ENCODE peak calls at places on chromosomes 12 and 14, in ten cellular contexts. U, Y, K, M, Q, W, N, Z, I and V are unnamed samples.

GRCh38 chr12:39605996-39606395 is 13.6 kb downstream of the ABCD2 start:
- DNase-seq in Q (no peak), Z (no peak), W (no peak), M (no peak), N (peak; percentile 4), K (no peak), Y (no peak), I (no peak), U (no peak), V (no peak)

GRCh38 chr14:100533647-100534485 is 53.4 kb downstream of the BEGAIN start:
- DNase-seq in Z (no peak), Y (no peak), K (peak; percentile 28), W (peak; percentile 2), I (peak; percentile 81), U (no peak), M (peak; percentile 20), Q (no peak), N (no peak), V (peak; percentile 4)

GRCh38 chr12:87140257-87140656 is 884.1 kb upstream of the MGAT4C start:
- DNase-seq in Y (no peak), Z (no peak), I (no peak), M (no peak), N (peak; percentile 62), Q (no peak), W (no peak), U (no peak), K (no peak), V (no peak)

GRCh38 chr12:12986775-12987332 is 13.2 kb downstream of the HEBP1 start:
- DNase-seq in N (no peak), M (no peak), Q (no peak), W (no peak), Z (no peak), K (no peak), I (no peak), U (no peak), Y (no peak), V (no peak)

GRCh38 chr12:49946086-49946485 is 4.5 kb upstream of the AQP2 start:
- DNase-seq in Q (no peak), Y (peak; percentile 57), Z (no peak), M (no peak), K (no peak), W (no peak), I (no peak), U (no peak), N (no peak), V (no peak)

GRCh38 chr12:57603758-57604453 is 718 bp upstream of the DTX3 start:
- DNase-seq in I (peak; percentile 47), K (no peak), U (no peak), Z (no peak), M (no peak), Q (no peak), N (peak; percentile 48), Y (peak; percentile 35), W (no peak), V (no peak)

GRCh38 chr12:132156145-132156709 is 12.0 kb downstream of the NOC4L start:
- DNase-seq in Y (no peak), U (no peak), I (no peak), Z (no peak), K (no peak), W (no peak), M (no peak), Q (no peak), N (no peak), V (no peak)

GRCh38 chr12:107492393-107493134 is 193.0 kb upstream of the PWP1 start:
- DNase-seq in K (no peak), I (no peak), W (no peak), Y (no peak), N (no peak), U (peak; percentile 55), Z (no peak), M (no peak), Q (no peak), V (no peak)

GRCh38 chr12:123431951-123432886 is 4.3 kb downstream of the RILPL2 start:
- DNase-seq in I (peak; percentile 25), K (no peak), Y (no peak), Q (no peak), N (peak; percentile 35), W (peak; percentile 37), M (no peak), U (no peak), Z (no peak), V (peak; percentile 22)

GRCh38 chr12:130714091-130714590 is 2.0 kb downstream of the RIMBP2 start:
- DNase-seq in Q (no peak), K (no peak), W (no peak), Z (peak; percentile 7), Y (peak; percentile 59), U (no peak), N (no peak), M (no peak), I (no peak), V (no peak)

GRCh38 chr12:94575645-94576393 is 74.5 kb downstream of the TMCC3 start:
- DNase-seq in I (no peak), N (no peak), Y (no peak), Q (no peak), Z (no peak), U (no peak), M (no peak), W (no peak), K (no peak), V (no peak)

GRCh38 chr12:122402264-122402663 is 20.2 kb downstream of the CLIP1 start:
- DNase-seq in W (no peak), Z (no peak), Q (no peak), U (no peak), Y (no peak), M (no peak), K (no peak), N (no peak), I (no peak), V (no peak)

GRCh38 chr12:57008113-57008687 is 1.9 kb upstream of the ZBTB39 start:
- DNase-seq in Q (no peak), N (peak; percentile 74), Z (no peak), M (no peak), Y (peak; percentile 58), U (no peak), I (no peak), W (no peak), K (no peak), V (no peak)

GRCh38 chr12:104823985-104824441 is 134.1 kb downstream of the SLC41A2 start:
- DNase-seq in Y (no peak), Z (no peak), Q (no peak), M (no peak), W (no peak), N (no peak), I (peak; percentile 17), U (no peak), K (peak; percentile 52), V (no peak)

GRCh38 chr12:48569946-48570345 is at the start of gene LALBA:
- DNase-seq in U (no peak), Y (no peak), K (no peak), Z (no peak), W (no peak), N (no peak), Q (no peak), I (no peak), M (no peak), V (no peak)

GRCh38 chr14:24315807-24316596 is 4.7 kb downstream of the LTB4R start:
- DNase-seq in M (no peak), W (no peak), Y (no peak), K (peak; percentile 31), I (no peak), N (no peak), U (no peak), Q (no peak), Z (peak; percentile 23), V (no peak)

GRCh38 chr12:12070674-12071661 is at the start of gene BCL2L14:
- DNase-seq in M (peak; percentile 58), K (no peak), Q (no peak), W (no peak), U (no peak), Y (no peak), Z (no peak), I (peak; percentile 47), N (peak; percentile 16), V (peak; percentile 7)

GRCh38 chr12:76586764-76587395 is 27.3 kb upstream of the OSBPL8 start:
- DNase-seq in K (no peak), Z (no peak), Y (peak; percentile 21), W (peak; percentile 16), I (peak; percentile 50), U (peak; percentile 40), Q (peak; percentile 16), N (peak; percentile 75), M (peak; percentile 50), V (no peak)

GRCh38 chr12:124487065-124487833 is 80.2 kb downstream of the NCOR2 start:
- DNase-seq in U (no peak), K (no peak), Q (no peak), N (no peak), Y (no peak), I (no peak), W (no peak), Z (no peak), M (no peak), V (no peak)

GRCh38 chr12:6241495-6241894 is 41.3 kb downstream of the CD9 start:
- DNase-seq in U (no peak), Y (peak; percentile 30), K (no peak), I (peak; percentile 75), W (no peak), M (no peak), N (no peak), Q (no peak), Z (no peak), V (no peak)